ENCODE peak calls at places on chromosome 14, in six cellular contexts. One of them, this sample, is unnamed.

GRCh38 chr14:67618617-67619063 is 1.1 kb upstream of the ARG2 start:
- DNase-seq in GM12878: no peak
- DNase-seq in heart left ventricle: peak
- DNase-seq in transverse colon: no peak
- DNase-seq in body of pancreas: peak
- DNase-seq in HepG2: peak
- DNase-seq in this sample: no peak

GRCh38 chr14:41606249-41607118 is at the start of gene LRFN5:
- DNase-seq in transverse colon: no peak
- DNase-seq in body of pancreas: no peak
- DNase-seq in heart left ventricle: peak
- DNase-seq in GM12878: no peak
- DNase-seq in HepG2: no peak
- DNase-seq in this sample: peak

GRCh38 chr14:102280376-102280962 is 24.5 kb downstream of the MOK start:
- DNase-seq in transverse colon: no peak
- DNase-seq in GM12878: no peak
- DNase-seq in body of pancreas: no peak
- DNase-seq in heart left ventricle: no peak
- DNase-seq in HepG2: no peak
- DNase-seq in this sample: peak

GRCh38 chr14:69610859-69611263 is 535 bp upstream of the SUSD6 start:
- DNase-seq in body of pancreas: no peak
- DNase-seq in transverse colon: no peak
- DNase-seq in HepG2: no peak
- DNase-seq in heart left ventricle: no peak
- DNase-seq in GM12878: no peak
- DNase-seq in this sample: no peak

GRCh38 chr14:98623806-98624430 is 648.1 kb downstream of the BCL11B start:
- DNase-seq in GM12878: no peak
- DNase-seq in heart left ventricle: no peak
- DNase-seq in body of pancreas: no peak
- DNase-seq in transverse colon: no peak
- DNase-seq in HepG2: no peak
- DNase-seq in this sample: no peak

GRCh38 chr14:44771495-44771894 is 190.3 kb downstream of the KLHL28 start:
- DNase-seq in body of pancreas: no peak
- DNase-seq in transverse colon: no peak
- DNase-seq in heart left ventricle: no peak
- DNase-seq in HepG2: no peak
- DNase-seq in GM12878: no peak
- DNase-seq in this sample: no peak

GRCh38 chr14:64841772-64842490 is 37.8 kb downstream of the SPTB start:
- DNase-seq in transverse colon: no peak
- DNase-seq in body of pancreas: no peak
- DNase-seq in HepG2: no peak
- DNase-seq in heart left ventricle: peak
- DNase-seq in GM12878: no peak
- DNase-seq in this sample: no peak

GRCh38 chr14:67345583-67345982 is 14.0 kb downstream of the ATP6V1D start:
- DNase-seq in HepG2: no peak
- DNase-seq in GM12878: no peak
- DNase-seq in transverse colon: no peak
- DNase-seq in heart left ventricle: no peak
- DNase-seq in body of pancreas: no peak
- DNase-seq in this sample: no peak

GRCh38 chr14:69770559-69770958 is 3.6 kb downstream of the SRSF5 start:
- DNase-seq in GM12878: no peak
- DNase-seq in body of pancreas: no peak
- DNase-seq in HepG2: no peak
- DNase-seq in heart left ventricle: no peak
- DNase-seq in transverse colon: no peak
- DNase-seq in this sample: no peak

GRCh38 chr14:39593339-39593738 is 161.1 kb upstream of the FBXO33 start:
- DNase-seq in heart left ventricle: no peak
- DNase-seq in GM12878: no peak
- DNase-seq in transverse colon: no peak
- DNase-seq in HepG2: no peak
- DNase-seq in body of pancreas: no peak
- DNase-seq in this sample: no peak

GRCh38 chr14:29085546-29085945 is 319.0 kb downstream of the FOXG1 start:
- DNase-seq in body of pancreas: no peak
- DNase-seq in GM12878: no peak
- DNase-seq in HepG2: peak
- DNase-seq in transverse colon: no peak
- DNase-seq in heart left ventricle: no peak
- DNase-seq in this sample: no peak

GRCh38 chr14:68943107-68943506 is 36.0 kb downstream of the ACTN1 start:
- DNase-seq in GM12878: no peak
- DNase-seq in transverse colon: no peak
- DNase-seq in HepG2: no peak
- DNase-seq in body of pancreas: peak
- DNase-seq in heart left ventricle: no peak
- DNase-seq in this sample: no peak

GRCh38 chr14:59360923-59361794 is 104.0 kb downstream of the GPR135 start:
- DNase-seq in transverse colon: peak
- DNase-seq in body of pancreas: peak
- DNase-seq in GM12878: no peak
- DNase-seq in heart left ventricle: peak
- DNase-seq in HepG2: peak
- DNase-seq in this sample: peak

GRCh38 chr14:32436993-32437392 is 107.9 kb downstream of the AKAP6 start:
- DNase-seq in body of pancreas: no peak
- DNase-seq in transverse colon: no peak
- DNase-seq in HepG2: no peak
- DNase-seq in GM12878: no peak
- DNase-seq in heart left ventricle: no peak
- DNase-seq in this sample: no peak

GRCh38 chr14:38108681-38109080 is 99.0 kb upstream of the SSTR1 start:
- DNase-seq in heart left ventricle: no peak
- DNase-seq in transverse colon: no peak
- DNase-seq in body of pancreas: no peak
- DNase-seq in HepG2: no peak
- DNase-seq in GM12878: no peak
- DNase-seq in this sample: no peak

GRCh38 chr14:69535230-69535848 is 39.3 kb downstream of the CCDC177 start:
- DNase-seq in body of pancreas: peak
- DNase-seq in transverse colon: peak
- DNase-seq in heart left ventricle: no peak
- DNase-seq in GM12878: no peak
- DNase-seq in HepG2: peak
- DNase-seq in this sample: no peak

GRCh38 chr14:103518416-103519042 is 4.1 kb downstream of the CKB start:
- DNase-seq in HepG2: peak
- DNase-seq in GM12878: no peak
- DNase-seq in body of pancreas: peak
- DNase-seq in heart left ventricle: peak
- DNase-seq in transverse colon: peak
- DNase-seq in this sample: peak

GRCh38 chr14:24139272-24139934 is 2.0 kb downstream of the EMC9 start:
- DNase-seq in GM12878: no peak
- DNase-seq in heart left ventricle: no peak
- DNase-seq in transverse colon: no peak
- DNase-seq in body of pancreas: no peak
- DNase-seq in HepG2: peak
- DNase-seq in this sample: no peak

GRCh38 chr14:57656853-57657252 is 163.2 kb upstream of the CCDC198 start:
- DNase-seq in GM12878: no peak
- DNase-seq in transverse colon: no peak
- DNase-seq in HepG2: no peak
- DNase-seq in body of pancreas: no peak
- DNase-seq in heart left ventricle: no peak
- DNase-seq in this sample: no peak

GRCh38 chr14:31326111-31326510 is 94.2 kb downstream of the HEATR5A start:
- DNase-seq in HepG2: peak
- DNase-seq in transverse colon: no peak
- DNase-seq in heart left ventricle: no peak
- DNase-seq in body of pancreas: no peak
- DNase-seq in GM12878: no peak
- DNase-seq in this sample: no peak

GRCh38 chr14:104136472-104137296 is 1.7 kb upstream of the KIF26A start:
- DNase-seq in body of pancreas: no peak
- DNase-seq in transverse colon: no peak
- DNase-seq in GM12878: no peak
- DNase-seq in HepG2: no peak
- DNase-seq in heart left ventricle: peak
- DNase-seq in this sample: peak

GRCh38 chr14:49249022-49249421 is 337.2 kb downstream of the RPS29 start:
- DNase-seq in transverse colon: no peak
- DNase-seq in heart left ventricle: no peak
- DNase-seq in HepG2: no peak
- DNase-seq in GM12878: no peak
- DNase-seq in body of pancreas: no peak
- DNase-seq in this sample: no peak

GRCh38 chr14:58327019-58327418 is 28.7 kb downstream of the ARID4A start:
- DNase-seq in transverse colon: no peak
- DNase-seq in GM12878: no peak
- DNase-seq in HepG2: no peak
- DNase-seq in heart left ventricle: no peak
- DNase-seq in body of pancreas: no peak
- DNase-seq in this sample: no peak

GRCh38 chr14:72075649-72076334 is 143.6 kb downstream of the RGS6 start:
- DNase-seq in transverse colon: no peak
- DNase-seq in heart left ventricle: no peak
- DNase-seq in GM12878: no peak
- DNase-seq in HepG2: peak
- DNase-seq in body of pancreas: no peak
- DNase-seq in this sample: no peak

GRCh38 chr14:89245802-89246201 is 171.2 kb downstream of the FOXN3 start:
- DNase-seq in transverse colon: no peak
- DNase-seq in heart left ventricle: no peak
- DNase-seq in HepG2: no peak
- DNase-seq in GM12878: no peak
- DNase-seq in body of pancreas: no peak
- DNase-seq in this sample: no peak

GRCh38 chr14:97602438-97603117 is 805.4 kb downstream of the VRK1 start:
- DNase-seq in body of pancreas: no peak
- DNase-seq in heart left ventricle: peak
- DNase-seq in HepG2: no peak
- DNase-seq in transverse colon: peak
- DNase-seq in GM12878: no peak
- DNase-seq in this sample: no peak

GRCh38 chr14:34227834-34228662 is 234.0 kb downstream of the SPTSSA start:
- DNase-seq in heart left ventricle: peak
- DNase-seq in body of pancreas: peak
- DNase-seq in transverse colon: peak
- DNase-seq in GM12878: no peak
- DNase-seq in HepG2: peak
- DNase-seq in this sample: peak

GRCh38 chr14:57375156-57375555 is 15.2 kb upstream of the NAA30 start:
- DNase-seq in heart left ventricle: no peak
- DNase-seq in body of pancreas: no peak
- DNase-seq in transverse colon: no peak
- DNase-seq in GM12878: no peak
- DNase-seq in HepG2: no peak
- DNase-seq in this sample: no peak

GRCh38 chr14:71078481-71078880 is 171.2 kb downstream of the PCNX1 start:
- DNase-seq in transverse colon: no peak
- DNase-seq in body of pancreas: no peak
- DNase-seq in heart left ventricle: no peak
- DNase-seq in GM12878: no peak
- DNase-seq in HepG2: no peak
- DNase-seq in this sample: no peak

GRCh38 chr14:55102141-55102547 is 26.9 kb upstream of the LGALS3 start:
- DNase-seq in heart left ventricle: peak
- DNase-seq in transverse colon: peak
- DNase-seq in body of pancreas: peak
- DNase-seq in GM12878: peak
- DNase-seq in HepG2: peak
- DNase-seq in this sample: peak
- TF ChIP-seq POLR2A in heart left ventricle: peak
- TF ChIP-seq POLR2A in transverse colon: peak
- TF ChIP-seq POLR2A in body of pancreas: peak
- TF ChIP-seq POLR2A in GM12878: peak
- TF ChIP-seq POLR2A in HepG2: peak
- TF ChIP-seq POLR2A in this sample: no peak

GRCh38 chr14:93691042-93691780 is 97.1 kb downstream of the PRIMA1 start:
- DNase-seq in transverse colon: no peak
- DNase-seq in HepG2: no peak
- DNase-seq in heart left ventricle: no peak
- DNase-seq in GM12878: no peak
- DNase-seq in body of pancreas: no peak
- DNase-seq in this sample: no peak
- TF ChIP-seq CTCF in transverse colon: no peak
- TF ChIP-seq CTCF in HepG2: peak
- TF ChIP-seq CTCF in heart left ventricle: no peak
- TF ChIP-seq CTCF in GM12878: no peak
- TF ChIP-seq CTCF in body of pancreas: no peak
- TF ChIP-seq CTCF in this sample: no peak

DNA sequence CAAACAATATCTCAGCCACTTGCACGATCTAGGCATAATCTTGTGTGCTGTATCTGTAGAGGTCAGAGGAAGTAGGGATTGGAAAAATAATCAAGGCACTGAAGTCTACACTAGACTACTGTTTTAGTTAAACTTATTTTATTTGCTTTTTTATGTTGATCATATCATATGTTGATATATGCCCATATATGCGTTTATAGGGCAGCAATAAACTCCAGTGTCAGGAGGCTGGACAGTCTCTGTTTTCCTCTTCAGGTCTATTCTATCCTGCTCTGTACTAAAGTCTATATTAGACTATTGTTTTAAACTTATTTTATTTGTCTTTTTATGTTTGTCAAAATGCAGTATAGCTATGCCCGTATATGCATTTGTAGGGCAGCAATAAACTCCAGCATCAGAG is 47.9 kb upstream of the OR4E1 start:
- DNase-seq in HepG2: no peak
- DNase-seq in body of pancreas: no peak
- DNase-seq in heart left ventricle: no peak
- DNase-seq in transverse colon: no peak
- DNase-seq in GM12878: no peak
- DNase-seq in this sample: no peak
- TF ChIP-seq POLR2A in HepG2: no peak
- TF ChIP-seq POLR2A in body of pancreas: no peak
- TF ChIP-seq POLR2A in heart left ventricle: no peak
- TF ChIP-seq POLR2A in transverse colon: no peak
- TF ChIP-seq POLR2A in GM12878: no peak
- TF ChIP-seq POLR2A in this sample: no peak

DNA sequence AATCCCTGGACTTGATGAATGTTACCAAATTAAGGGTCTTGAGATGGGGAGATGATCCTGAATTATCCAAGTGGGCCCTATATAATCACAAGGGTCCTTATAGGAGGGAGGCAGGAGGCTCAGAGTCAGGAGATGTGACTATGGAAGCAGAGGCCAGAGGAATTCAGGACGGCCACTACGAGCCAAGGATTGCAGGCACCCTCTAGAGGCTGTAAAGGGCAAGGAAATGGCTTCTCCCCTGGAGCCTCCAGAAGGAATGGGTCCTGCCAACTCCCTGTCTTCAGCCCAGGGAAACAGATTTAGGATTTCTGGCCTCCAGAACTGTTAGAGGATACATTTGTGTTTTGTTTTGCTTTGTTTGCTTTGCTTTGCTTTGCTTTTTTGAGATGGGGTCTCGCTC is 8.8 kb downstream of the BDKRB1 start:
- DNase-seq in HepG2: no peak
- DNase-seq in GM12878: no peak
- DNase-seq in transverse colon: no peak
- DNase-seq in body of pancreas: no peak
- DNase-seq in heart left ventricle: no peak
- DNase-seq in this sample: peak
- TF ChIP-seq CTCF in HepG2: peak
- TF ChIP-seq CTCF in GM12878: peak
- TF ChIP-seq CTCF in transverse colon: peak
- TF ChIP-seq CTCF in body of pancreas: no peak
- TF ChIP-seq CTCF in heart left ventricle: no peak
- TF ChIP-seq CTCF in this sample: no peak

This sample was measured in lower leg skin.